ENCODE peak calls at places on chromosomes 13 and 19, in ten cellular contexts. U, K, I, D, L, Y, E, M, P and X are unnamed samples.
A peak's percentile ranks its signal among the peaks of the same experiment; 100 is the strongest.

GRCh38 chr13:46472384-46472783 is 80.6 kb upstream of the LRCH1 start:
- DNase-seq in U (no peak), K (no peak), I (no peak), D (no peak), L (no peak), Y (no peak), E (no peak), M (no peak), P (no peak), X (no peak)

GRCh38 chr13:30985637-30986205 is 53.3 kb downstream of the TEX26 start:
- DNase-seq in U (no peak), K (no peak), I (no peak), D (no peak), L (no peak), Y (peak; percentile 56), E (peak; percentile 68), M (no peak), P (peak; percentile 40), X (no peak)

GRCh38 chr13:20702945-20703784 is at the start of gene IL17D:
- DNase-seq in U (peak; percentile 79), K (peak; percentile 44), I (no peak), D (no peak), L (no peak), Y (peak; percentile 32), E (no peak), M (no peak), P (no peak), X (no peak)

GRCh38 chr13:33322474-33322827 is 36.9 kb upstream of the STARD13 start:
- DNase-seq in U (no peak), K (no peak), I (peak; percentile 40), D (no peak), L (no peak), Y (no peak), E (peak; percentile 90), M (no peak), P (peak; percentile 85), X (no peak)

GRCh38 chr13:101511766-101512165 is 59.3 kb downstream of the ITGBL1 start:
- DNase-seq in U (no peak), K (no peak), I (no peak), D (no peak), L (no peak), Y (no peak), E (peak; percentile 50), M (no peak), P (peak; percentile 82), X (no peak)

GRCh38 chr19:48480151-48480475 is 10.9 kb downstream of the CYTH2 start:
- DNase-seq in U (peak; percentile 95), K (peak; percentile 45), I (peak; percentile 76), D (no peak), L (peak; percentile 85), Y (no peak), E (peak; percentile 28), M (peak; percentile 49), P (peak; percentile 41), X (no peak)

GRCh38 chr19:10114651-10115391 is 3.3 kb downstream of the P2RY11 start:
- DNase-seq in U (no peak), K (no peak), I (no peak), D (peak; percentile 4), L (no peak), Y (no peak), E (no peak), M (no peak), P (no peak), X (no peak)

GRCh38 chr19:10885241-10886169 is 14.2 kb downstream of the CARM1 start:
- DNase-seq in U (no peak), K (no peak), I (no peak), D (no peak), L (no peak), Y (no peak), E (no peak), M (no peak), P (no peak), X (no peak)

GRCh38 chr13:106238690-106239089 is 296.8 kb downstream of the EFNB2 start:
- DNase-seq in U (no peak), K (no peak), I (no peak), D (no peak), L (no peak), Y (no peak), E (no peak), M (no peak), P (no peak), X (no peak)

GRCh38 chr19:31974290-31974689 is 371.1 kb upstream of the ZNF507 start:
- DNase-seq in U (peak; percentile 57), K (no peak), I (no peak), D (no peak), L (no peak), Y (no peak), E (no peak), M (peak; percentile 4), P (no peak), X (no peak)

GRCh38 chr13:50914848-50915247 is 5.3 kb downstream of the RNASEH2B start:
- DNase-seq in U (no peak), K (no peak), I (no peak), D (no peak), L (no peak), Y (no peak), E (peak; percentile 37), M (no peak), P (peak; percentile 35), X (no peak)

GRCh38 chr13:81686877-81687276 is 1346.0 kb upstream of the SPRY2 start:
- DNase-seq in U (no peak), K (no peak), I (no peak), D (no peak), L (no peak), Y (no peak), E (no peak), M (no peak), P (no peak), X (no peak)

GRCh38 chr13:47110141-47110540 is 213.3 kb upstream of the HTR2A start:
- DNase-seq in U (no peak), K (no peak), I (no peak), D (no peak), L (no peak), Y (no peak), E (no peak), M (no peak), P (no peak), X (no peak)

GRCh38 chr19:46782355-46783019 is 5.9 kb downstream of the SLC1A5 start:
- DNase-seq in U (no peak), K (no peak), I (no peak), D (no peak), L (no peak), Y (no peak), E (no peak), M (no peak), P (no peak), X (no peak)

GRCh38 chr19:46785054-46785979 is 3.1 kb downstream of the SLC1A5 start:
- DNase-seq in U (no peak), K (no peak), I (no peak), D (no peak), L (no peak), Y (no peak), E (peak; percentile 16), M (no peak), P (peak; percentile 59), X (no peak)

GRCh38 chr19:46785980-46786235 is 2.5 kb downstream of the SLC1A5 start:
- DNase-seq in U (no peak), K (no peak), I (no peak), D (no peak), L (no peak), Y (no peak), E (no peak), M (no peak), P (no peak), X (no peak)

GRCh38 chr19:46783670-46784069 is 4.7 kb downstream of the SLC1A5 start:
- DNase-seq in U (no peak), K (no peak), I (no peak), D (no peak), L (no peak), Y (no peak), E (no peak), M (no peak), P (no peak), X (no peak)

DNA sequence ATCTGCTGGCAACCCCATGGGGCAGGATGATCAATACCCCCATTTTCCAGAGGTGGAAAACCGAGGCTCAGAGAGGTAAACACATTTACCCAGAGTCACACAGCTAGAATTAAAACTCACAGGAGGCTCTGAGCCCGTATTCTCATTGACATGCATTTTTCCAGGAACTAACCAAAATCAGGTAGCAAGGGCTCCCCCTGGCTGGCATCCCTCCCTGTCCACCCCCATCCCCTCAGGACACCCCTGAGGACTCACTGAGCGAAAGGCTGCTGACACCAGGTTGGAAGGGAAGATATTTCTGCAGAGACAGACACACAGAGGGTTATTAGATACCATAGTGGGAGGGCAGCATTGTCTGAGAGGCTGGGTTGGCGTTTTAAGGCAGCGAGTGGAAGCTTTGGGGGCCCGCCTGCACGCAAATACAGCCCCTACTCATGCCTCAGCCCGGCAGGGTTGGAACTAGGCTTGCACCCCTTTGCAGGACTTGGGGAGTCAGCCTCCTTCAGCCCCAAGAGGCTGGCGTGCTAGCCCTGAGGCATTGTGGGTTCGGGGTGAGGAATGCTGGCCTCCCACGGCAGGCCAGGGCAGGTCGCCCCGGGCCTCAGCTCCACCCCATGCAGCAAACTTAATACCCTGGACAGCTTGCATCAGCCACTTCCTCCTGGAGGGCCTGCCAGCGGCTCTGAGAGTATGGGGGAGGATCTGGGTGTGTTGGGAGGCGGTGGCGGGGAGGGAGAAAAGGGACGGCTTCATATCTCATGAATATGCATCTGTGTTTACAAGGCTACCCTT is 3.9 kb downstream of the SLC1A5 start:
- DNase-seq in U (peak; percentile 96), K (peak; percentile 92), I (peak; percentile 48), D (peak; percentile 60), L (no peak), Y (peak; percentile 97), E (peak; percentile 86), M (peak; percentile 84), P (peak; percentile 98), X (peak; percentile 76)
- TF ChIP-seq CTCF in U (no peak), K (no peak), I (no peak), D (no peak), L (no peak), Y (no peak), E (peak; percentile 33), M (no peak), P (peak; percentile 28), X (peak; percentile 44)

GRCh38 chr19:56105090-56105701 is 15.9 kb downstream of the ZNF787 start:
- DNase-seq in U (peak; percentile 93), K (peak; percentile 92), I (peak; percentile 56), D (no peak), L (peak; percentile 77), Y (no peak), E (peak; percentile 74), M (peak; percentile 87), P (peak; percentile 53), X (no peak)
- TF ChIP-seq CTCF in U (no peak), K (peak; percentile 69), I (peak; percentile 58), D (peak; percentile 66), L (peak; percentile 63), Y (peak; percentile 39), E (peak; percentile 56), M (peak; percentile 79), P (peak; percentile 60), X (peak; percentile 71)

GRCh38 chr13:52096748-52097147 is 32.1 kb downstream of the NEK5 start:
- DNase-seq in U (no peak), K (no peak), I (no peak), D (no peak), L (no peak), Y (no peak), E (no peak), M (no peak), P (no peak), X (no peak)
- TF ChIP-seq CTCF in U (no peak), K (no peak), I (no peak), D (no peak), L (no peak), Y (no peak), E (no peak), M (no peak), P (no peak), X (no peak)

GRCh38 chr13:44537238-44537637 is 38.9 kb downstream of the TSC22D1 start:
- DNase-seq in U (no peak), K (no peak), I (no peak), D (no peak), L (no peak), Y (no peak), E (no peak), M (no peak), P (no peak), X (no peak)
- TF ChIP-seq CTCF in U (no peak), K (no peak), I (no peak), D (no peak), L (no peak), Y (no peak), E (no peak), M (no peak), P (no peak), X (no peak)